ENCODE peak calls at places on chromosomes 5 and 9, in ten cellular contexts. C is ovary, J is A549, N is cardiac muscle cell, F is fibroblast of lung, K is psoas muscle, S is brain microvascular endothelial cell, U is mammary epithelial cell, A is HL-60, R is kidney. B is an unnamed sample.

GRCh38 chr5:1470762-1471211 is 25.5 kb upstream of the SLC6A3 start:
- DNase-seq in A (no peak), F (no peak), N (no peak), J (no peak), C (peak; percentile 11), K (no peak), R (peak; percentile 75), S (no peak), U (no peak), B (no peak)

GRCh38 chr5:84239509-84239908 is 145.2 kb downstream of the EDIL3 start:
- DNase-seq in A (no peak), F (peak; percentile 68), U (peak; percentile 63), K (no peak), S (peak; percentile 55), N (no peak), C (no peak), J (no peak), R (no peak), B (peak; percentile 11)

GRCh38 chr9:12818431-12819000 is 43.7 kb downstream of the LURAP1L start:
- DNase-seq in C (no peak), A (no peak), S (peak; percentile 26), K (no peak), J (peak; percentile 15), N (no peak), U (no peak), R (no peak), F (peak; percentile 83), B (peak; percentile 17)

GRCh38 chr5:17096975-17097695 is 120.3 kb upstream of the BASP1 start:
- DNase-seq in K (no peak), U (peak; percentile 33), F (no peak), J (no peak), C (no peak), S (no peak), N (no peak), R (no peak), A (no peak), B (no peak)

GRCh38 chr9:37464426-37465248 is 613 bp downstream of the ZBTB5 start:
- DNase-seq in C (no peak), R (no peak), S (peak; percentile 60), F (peak; percentile 65), K (peak; percentile 80), A (peak; percentile 22), N (peak; percentile 83), J (peak; percentile 70), U (peak; percentile 85), B (no peak)

GRCh38 chr9:80875947-80876346 is 813.4 kb downstream of the TLE1 start:
- DNase-seq in R (no peak), F (no peak), C (no peak), A (no peak), K (no peak), N (no peak), J (no peak), U (no peak), S (no peak), B (no peak)

GRCh38 chr5:96763012-96763411 is 44.7 kb downstream of the ERAP1 start:
- DNase-seq in N (no peak), R (no peak), A (no peak), K (no peak), J (no peak), F (peak; percentile 20), S (no peak), C (no peak), U (no peak), B (no peak)

GRCh38 chr5:28548856-28549255 is 1510.5 kb upstream of the CDH9 start:
- DNase-seq in K (no peak), A (no peak), F (no peak), S (peak; percentile 17), N (no peak), C (no peak), U (peak; percentile 59), J (no peak), R (no peak), B (no peak)

GRCh38 chr9:127505396-127506116 is 54.2 kb downstream of the LRSAM1 start:
- DNase-seq in U (no peak), J (peak; percentile 62), F (peak; percentile 40), K (no peak), S (peak; percentile 40), C (no peak), N (peak; percentile 47), A (no peak), R (no peak), B (no peak)

GRCh38 chr9:128768581-128768980 is 3.1 kb downstream of the ZER1 start:
- DNase-seq in C (no peak), K (no peak), J (no peak), U (no peak), F (no peak), N (no peak), R (no peak), S (no peak), A (no peak), B (no peak)

GRCh38 chr5:109418752-109419352 is 9.1 kb upstream of the PJA2 start:
- DNase-seq in K (no peak), C (no peak), A (no peak), J (no peak), U (no peak), F (no peak), N (no peak), S (no peak), R (no peak), B (no peak)

GRCh38 chr9:27182421-27182820 is 73.4 kb downstream of the TEK start:
- DNase-seq in C (no peak), F (no peak), U (no peak), A (no peak), J (no peak), S (no peak), K (no peak), N (no peak), R (no peak), B (no peak)

GRCh38 chr9:132423503-132423902 is 13.5 kb downstream of the CFAP77 start:
- DNase-seq in U (no peak), J (no peak), S (no peak), F (no peak), C (no peak), R (no peak), N (no peak), A (no peak), K (no peak), B (no peak)

GRCh38 chr9:95089916-95090791 is 227.4 kb downstream of the FANCC start:
- DNase-seq in K (peak; percentile 72), J (no peak), C (no peak), F (no peak), N (no peak), S (no peak), U (no peak), A (no peak), R (peak; percentile 90), B (no peak)

GRCh38 chr9:10045598-10045997 is 567.2 kb downstream of the PTPRD start:
- DNase-seq in U (peak; percentile 26), J (no peak), S (no peak), K (no peak), C (no peak), F (peak; percentile 66), A (no peak), R (no peak), N (peak; percentile 25), B (no peak)
- TF ChIP-seq CTCF in U (peak; percentile 69), J (peak; percentile 21), S (peak; percentile 42), K (no peak), C (no peak), F (peak; percentile 67), A (no peak), R (no peak), N (no peak), B (no peak)

GRCh38 chr5:147869112-147869511 is 9.4 kb upstream of the SCGB3A2 start:
- DNase-seq in J (no peak), U (no peak), C (no peak), F (no peak), K (no peak), R (no peak), N (no peak), A (no peak), S (no peak), B (no peak)
- H3K4me3 ChIP-seq in J (no peak overlapping the region), U (no peak overlapping the region), C (no peak overlapping the region), F (no peak overlapping the region), K (no peak overlapping the region), R (no peak overlapping the region), N (no peak overlapping the region), A (no peak overlapping the region), S (no peak overlapping the region), B (no peak overlapping the region)

GRCh38 chr5:140245926-140246325 is 57.0 kb downstream of the PFDN1 start:
- DNase-seq in U (no peak), K (no peak), A (no peak), C (no peak), F (no peak), R (no peak), J (no peak), N (no peak), S (no peak), B (no peak)

GRCh38 chr5:140245354-140245753 is 57.5 kb downstream of the PFDN1 start:
- DNase-seq in J (no peak), A (peak; percentile 71), S (no peak), F (peak; percentile 19), C (no peak), N (no peak), R (no peak), U (no peak), K (no peak), B (no peak)

GRCh38 chr5:140242890-140243585 is 59.9 kb downstream of the PFDN1 start:
- DNase-seq in R (no peak), F (no peak), N (no peak), J (no peak), A (no peak), K (no peak), S (no peak), U (no peak), C (no peak), B (no peak)

GRCh38 chr5:140243855-140244254 is 59.0 kb downstream of the PFDN1 start:
- DNase-seq in F (no peak), N (no peak), J (no peak), C (no peak), K (no peak), U (no peak), A (no peak), S (no peak), R (no peak), B (no peak)

DNA sequence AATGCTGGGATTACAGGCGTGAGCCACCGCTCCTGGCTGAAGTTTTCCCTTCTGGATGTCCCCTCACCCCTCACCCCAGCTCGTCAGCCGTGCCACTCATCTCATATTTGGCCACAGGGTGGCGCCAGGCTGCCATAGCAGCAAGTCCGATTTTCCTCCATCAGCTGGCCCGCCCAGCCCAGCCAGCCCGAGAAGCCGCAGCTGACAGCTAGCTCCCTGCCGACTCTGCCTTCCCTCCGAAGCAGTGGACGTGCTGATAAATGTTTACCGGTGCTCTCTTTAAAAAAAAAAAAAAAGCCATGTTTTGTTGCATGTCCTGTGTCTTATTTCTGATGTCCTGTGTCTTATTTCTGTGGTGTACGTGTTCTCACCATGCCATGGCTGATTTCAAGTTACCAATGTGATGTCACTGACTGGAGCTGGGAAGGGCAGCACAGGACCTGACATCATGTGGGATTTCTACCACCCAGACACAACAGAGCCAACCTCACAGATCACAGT is 58.3 kb downstream of the PFDN1 start:
- DNase-seq in R (peak; percentile 96), S (peak; percentile 87), N (peak; percentile 93), F (peak; percentile 89), A (peak; percentile 66), U (peak; percentile 73), K (peak; percentile 91), C (peak; percentile 90), J (peak; percentile 69), B (peak; percentile 67)
- TF ChIP-seq CTCF in R (peak; percentile 91), S (peak; percentile 88), N (peak; percentile 78), F (peak; percentile 80), A (peak; percentile 51), U (peak; percentile 84), K (peak; percentile 92), C (peak; percentile 83), J (peak; percentile 88), B (peak; percentile 89)

DNA sequence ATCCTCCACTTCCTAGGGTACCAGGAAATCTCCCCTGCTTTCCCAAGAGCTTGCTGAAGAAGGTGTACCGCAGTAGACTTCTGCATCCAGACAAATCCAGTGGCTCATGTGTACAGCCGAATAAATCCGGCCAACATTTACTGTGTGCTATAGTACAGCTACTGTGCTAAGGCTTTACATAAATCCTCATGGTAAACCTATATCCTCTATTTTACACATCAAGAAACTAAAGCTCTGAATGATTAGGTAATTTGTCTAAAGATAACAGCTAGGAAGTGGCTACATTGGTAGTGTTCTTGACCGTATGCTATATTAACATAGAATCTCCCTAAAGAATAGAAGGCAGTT is 511 bp upstream of the WDR41 start:
- DNase-seq in S (no peak), K (no peak), A (no peak), C (no peak), J (no peak), F (no peak), R (no peak), U (no peak), N (no peak), B (no peak)
- H3K4me3 ChIP-seq in S (peak overlapping the region; percentile 38), K (peak overlapping the region; percentile 87), A (no peak overlapping the region), C (peak overlapping the region; percentile 88), J (peak overlapping the region; percentile 61), F (peak overlapping the region; percentile 59), R (peak overlapping the region; percentile 73), U (no peak overlapping the region), N (peak overlapping the region; percentile 55), B (peak overlapping the region; percentile 33)

B was measured in AG09309.